ENCODE peak calls at places on chromosomes 2 and 18, in four cellular contexts. O is H1, G is K562, U is HepG2. D is an unnamed sample.

GRCh38 chr2:71292159-71292558 is 39.4 kb upstream of the ZNF638 start:
- DNase-seq in U (no peak), G (no peak), O (no peak), D (no peak)

GRCh38 chr2:8604262-8604661 is 77.6 kb upstream of the ID2 start:
- DNase-seq in O (no peak), G (no peak), U (no peak), D (no peak)

GRCh38 chr2:96159084-96159830 is 14.0 kb upstream of the DUSP2 start:
- DNase-seq in O (no peak), G (no peak), U (no peak), D (no peak)

GRCh38 chr2:15584767-15585469 is 6.8 kb upstream of the DDX1 start:
- DNase-seq in G (no peak), O (no peak), U (no peak), D (no peak)

GRCh38 chr18:52310651-52311050 is 29.3 kb upstream of the DCC start:
- DNase-seq in U (no peak), G (no peak), O (no peak), D (no peak)

GRCh38 chr2:154261473-154262027 is 389.8 kb downstream of the GALNT13 start:
- DNase-seq in U (no peak), G (no peak), O (no peak), D (no peak)

GRCh38 chr18:14943967-14944636 is 196.1 kb downstream of the ANKRD30B start:
- DNase-seq in O (no peak), G (no peak), U (no peak), D (no peak)

GRCh38 chr18:80232710-80233109 is 14.6 kb downstream of the PARD6G start:
- DNase-seq in G (no peak), U (no peak), O (peak; percentile 27), D (no peak)

GRCh38 chr2:26011990-26012856 is 21.7 kb upstream of the RAB10 start:
- DNase-seq in G (peak; percentile 54), O (no peak), U (peak; percentile 94), D (peak; percentile 39)

GRCh38 chr2:145597809-145598208 is 1077.9 kb upstream of the ZEB2 start:
- DNase-seq in U (no peak), O (no peak), G (no peak), D (no peak)

GRCh38 chr2:40346535-40347354 is 105.1 kb downstream of the SLC8A1 start:
- DNase-seq in O (no peak), G (no peak), U (no peak), D (peak; percentile 28)

GRCh38 chr2:48356701-48357322 is 173.1 kb upstream of the STON1 start:
- DNase-seq in U (no peak), O (no peak), G (peak; percentile 65), D (peak; percentile 84)

GRCh38 chr18:21853020-21853419 is 112.4 kb downstream of the MIB1 start:
- DNase-seq in U (no peak), G (no peak), O (no peak), D (no peak)

GRCh38 chr2:70890469-70891065 is 45.1 kb upstream of the ATP6V1B1 start:
- DNase-seq in U (no peak), O (no peak), G (no peak), D (no peak)

GRCh38 chr2:186459009-186459408 is 27.1 kb upstream of the ZC3H15 start:
- DNase-seq in U (peak; percentile 64), O (no peak), G (peak; percentile 38), D (peak; percentile 37)

GRCh38 chr2:24115057-24115456 is 8.1 kb downstream of the PFN4 start:
- DNase-seq in O (no peak), G (no peak), U (no peak), D (no peak)

GRCh38 chr18:37385846-37386435 is 179.7 kb downstream of the CELF4 start:
- DNase-seq in O (no peak), G (peak; percentile 58), U (peak; percentile 13), D (peak; percentile 44)

GRCh38 chr2:101873543-101873942 is 118.2 kb upstream of the IL1R2 start:
- DNase-seq in G (peak; percentile 4), U (peak; percentile 29), O (no peak), D (no peak)

GRCh38 chr2:151439127-151439526 is 29.4 kb downstream of the RIF1 start:
- DNase-seq in U (no peak), G (no peak), O (no peak), D (no peak)

GRCh38 chr2:9187620-9188214 is 18.9 kb upstream of the ASAP2 start:
- DNase-seq in O (no peak), G (no peak), U (no peak), D (no peak)

GRCh38 chr2:200357845-200358244 is 51.4 kb downstream of the SPATS2L start:
- DNase-seq in O (no peak), G (no peak), U (no peak), D (no peak)

GRCh38 chr2:169091761-169092523 is 22.6 kb downstream of the DHRS9 start:
- DNase-seq in G (no peak), U (no peak), O (no peak), D (no peak)

GRCh38 chr2:119142822-119143221 is 15.7 kb downstream of the C1QL2 start:
- DNase-seq in O (no peak), G (no peak), U (peak; percentile 24), D (no peak)

GRCh38 chr2:240986787-240987411 is 11.5 kb upstream of the SNED1 start:
- DNase-seq in U (no peak), G (no peak), O (peak; percentile 43), D (peak; percentile 53)

GRCh38 chr2:180519276-180519675 is 461.1 kb upstream of the UBE2E3 start:
- DNase-seq in O (no peak), G (no peak), U (peak; percentile 12), D (peak; percentile 66)

GRCh38 chr2:101307950-101308431 is 510 bp downstream of the RNF149 start:
- DNase-seq in U (no peak), G (peak; percentile 42), O (peak; percentile 63), D (no peak)

DNA sequence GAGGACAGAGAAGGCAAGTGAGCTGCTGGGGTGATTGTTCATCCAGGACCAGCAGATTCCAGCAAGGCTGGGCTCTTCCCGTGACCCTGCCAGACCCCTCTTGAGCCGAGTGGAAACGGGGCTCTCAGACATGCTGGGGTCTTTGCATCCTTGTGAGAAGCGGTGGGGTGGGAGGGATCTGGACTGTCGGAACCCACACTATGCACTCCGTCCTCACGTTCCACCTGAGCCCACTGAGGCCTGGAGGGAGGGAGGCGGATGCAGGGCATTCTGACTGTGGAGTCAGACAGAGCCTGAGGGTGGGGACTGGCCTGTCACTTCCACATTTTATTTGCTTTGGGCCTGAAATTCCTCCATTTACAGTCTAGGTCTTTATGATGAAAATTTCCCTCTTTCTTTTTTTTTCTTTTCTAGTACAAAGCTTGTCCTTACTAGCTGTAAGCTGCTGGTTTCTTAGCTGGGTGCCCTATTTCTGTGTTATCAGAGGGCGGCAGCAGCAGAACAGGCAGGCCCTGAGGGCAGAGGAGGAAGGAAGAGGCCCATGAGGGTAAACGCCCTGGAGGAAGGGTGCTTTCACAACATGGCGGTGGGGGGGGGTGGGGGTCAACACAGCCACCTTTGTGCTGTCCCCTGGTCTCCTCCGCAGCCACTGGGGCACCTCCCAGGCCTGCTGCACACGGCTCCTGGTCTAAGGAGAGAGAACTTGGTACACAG is 373.5 kb upstream of the MYT1L start:
- DNase-seq in U (no peak), O (no peak), G (no peak), D (no peak)
- H3K9ac ChIP-seq in U (no peak overlapping the region), O (no peak overlapping the region), G (no peak overlapping the region), D (no peak overlapping the region)

DNA sequence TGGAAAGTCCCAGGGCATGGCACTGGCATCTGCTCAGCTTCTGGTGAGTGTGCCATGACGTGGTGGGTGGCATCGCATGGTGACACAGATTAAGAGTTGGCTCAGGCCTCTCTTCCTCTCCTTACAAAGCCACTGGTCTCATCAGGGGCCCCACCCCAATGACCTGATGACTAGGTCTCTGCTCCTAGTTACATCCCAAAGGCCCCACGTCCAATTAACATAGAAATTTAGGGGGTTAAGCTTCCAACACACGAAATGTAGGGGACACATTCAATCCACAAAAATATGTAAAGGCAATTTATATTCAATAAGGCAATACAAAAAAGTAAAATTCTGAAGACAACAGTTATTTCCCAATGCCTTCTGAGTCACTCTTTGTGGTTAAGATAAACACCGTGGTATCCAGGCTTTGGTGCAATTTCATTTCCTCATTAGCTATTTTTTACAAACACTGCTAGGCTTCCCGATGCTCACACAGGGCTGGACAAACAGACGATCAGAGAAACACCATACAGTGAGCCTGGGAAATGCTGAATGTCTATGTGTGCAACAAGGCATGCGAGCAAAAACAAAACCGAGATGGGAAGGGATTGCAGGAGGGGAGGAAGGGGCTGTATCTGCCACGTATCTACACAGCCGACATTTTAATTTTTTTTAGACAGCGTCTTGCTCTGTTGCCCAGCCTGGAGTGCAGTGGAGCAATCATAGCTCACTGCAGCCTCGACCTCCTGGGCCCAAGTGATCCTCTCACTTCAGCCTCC is 67.2 kb downstream of the MBP start:
- DNase-seq in U (no peak), O (no peak), G (no peak), D (peak; percentile 59)
- TF ChIP-seq JUN in U (no peak), O (no peak), G (no peak), D (no peak)

GRCh38 chr2:148935791-148936190 is 60.8 kb downstream of the KIF5C start:
- DNase-seq in U (no peak), G (no peak), O (no peak), D (no peak)

GRCh38 chr2:148932536-148932935 is 57.5 kb downstream of the KIF5C start:
- DNase-seq in G (no peak), U (no peak), O (no peak), D (no peak)

GRCh38 chr2:148939271-148939670 is 64.2 kb downstream of the KIF5C start:
- DNase-seq in O (no peak), U (no peak), G (no peak), D (no peak)

GRCh38 chr2:148933456-148933855 is 58.4 kb downstream of the KIF5C start:
- DNase-seq in O (no peak), G (no peak), U (no peak), D (no peak)

GRCh38 chr2:148936857-148937450 is 61.9 kb downstream of the KIF5C start:
- DNase-seq in G (no peak), O (no peak), U (no peak), D (no peak)
- TF ChIP-seq POLR2A in G (no peak), O (no peak), U (no peak), D (no peak)

DNA sequence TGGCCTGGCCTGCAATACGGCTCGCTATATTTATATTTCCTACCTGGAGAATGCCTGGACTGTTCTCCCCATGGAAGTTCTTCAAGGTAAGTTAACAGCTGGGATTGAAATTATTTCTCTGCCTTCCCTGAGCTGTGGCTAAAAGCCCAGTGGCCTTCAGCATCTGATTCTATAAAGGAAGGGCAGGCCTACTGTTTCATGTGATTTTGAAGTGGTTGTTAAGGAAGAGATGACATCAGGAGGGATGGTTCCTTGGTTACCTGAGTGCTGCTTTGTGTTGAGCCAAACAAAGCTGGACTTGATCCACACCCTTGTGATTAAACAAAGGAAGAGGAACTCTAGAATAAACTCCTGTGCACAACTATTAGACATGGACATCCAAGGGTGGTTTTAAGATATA is 61.6 kb downstream of the MFSD6 start:
- DNase-seq in U (no peak), O (no peak), G (peak; percentile 42), D (peak; percentile 95)
- H3K9ac ChIP-seq in U (no peak overlapping the region), O (no peak overlapping the region), G (no peak overlapping the region), D (peak overlapping the region; percentile 58)

D was measured in endothelial cell of umbilical vein.